ENCODE peak calls at places on chromosomes 6 and 20, in six cellular contexts. U, W, I, L, G and Y are unnamed samples.

GRCh38 chr20:19205999-19206398 is 6.4 kb upstream of the SLC24A3 start:
- DNase-seq in G (peak), I (peak), L (peak), W (peak), U (peak), Y (peak)

GRCh38 chr20:32333181-32333987 is 24.7 kb upstream of the ASXL1 start:
- DNase-seq in L (no peak), U (no peak), I (no peak), W (no peak), G (no peak), Y (no peak)

GRCh38 chr6:68728124-68728523 is 93.0 kb downstream of the ADGRB3 start:
- DNase-seq in L (no peak), I (no peak), W (no peak), U (no peak), G (no peak), Y (no peak)

GRCh38 chr20:56249244-56249955 is 868 bp downstream of the MC3R start:
- DNase-seq in G (peak), W (no peak), U (no peak), I (no peak), L (no peak), Y (no peak)

GRCh38 chr20:10478930-10479329 is 43.8 kb downstream of the SLX4IP start:
- DNase-seq in L (no peak), I (no peak), G (no peak), U (no peak), W (no peak), Y (no peak)

GRCh38 chr6:51336185-51336584 is 517.5 kb downstream of the TFAP2B start:
- DNase-seq in I (no peak), W (no peak), G (no peak), U (no peak), L (no peak), Y (no peak)

GRCh38 chr6:25637946-25638345 is 14.1 kb upstream of the SCGN start:
- DNase-seq in G (no peak), I (no peak), U (no peak), L (no peak), W (no peak), Y (no peak)

GRCh38 chr20:2302369-2302768 is 6.6 kb downstream of the TGM3 start:
- DNase-seq in W (no peak), U (no peak), L (no peak), G (no peak), I (no peak), Y (no peak)

GRCh38 chr6:414447-414846 is 22.9 kb downstream of the IRF4 start:
- DNase-seq in L (no peak), G (no peak), U (no peak), W (no peak), I (no peak), Y (no peak)

GRCh38 chr6:147095316-147095715 is 108.9 kb upstream of the STXBP5 start:
- DNase-seq in I (no peak), U (no peak), W (no peak), L (no peak), G (no peak), Y (no peak)

GRCh38 chr20:59787186-59787890 is 146.1 kb downstream of the SYCP2 start:
- DNase-seq in W (no peak), I (peak), U (no peak), L (no peak), G (no peak), Y (no peak)

GRCh38 chr6:111793711-111794111 is 79.5 kb downstream of the FYN start:
- DNase-seq in U (no peak), W (no peak), L (peak), G (peak), I (peak), Y (no peak)

GRCh38 chr6:170063431-170063830 is 227.4 kb downstream of the DLL1 start:
- DNase-seq in G (peak), I (peak), U (no peak), W (no peak), L (peak), Y (peak)

GRCh38 chr20:44403194-44404112 is 48.0 kb downstream of the HNF4A start:
- DNase-seq in L (no peak), G (no peak), W (no peak), U (no peak), I (no peak), Y (no peak)

GRCh38 chr6:18823782-18824386 is 436.7 kb downstream of the RNF144B start:
- DNase-seq in G (no peak), L (no peak), I (no peak), U (peak), W (no peak), Y (no peak)

GRCh38 chr6:169722362-169723199 is 1.7 kb downstream of the PHF10 start:
- DNase-seq in I (peak), G (peak), L (peak), W (no peak), U (no peak), Y (peak)

GRCh38 chr20:61448396-61448795 is 196.3 kb downstream of the CDH4 start:
- DNase-seq in U (no peak), L (no peak), I (no peak), G (no peak), W (no peak), Y (no peak)

GRCh38 chr20:60206259-60206658 is 248.0 kb downstream of the CDH26 start:
- DNase-seq in W (no peak), G (no peak), U (no peak), I (no peak), L (no peak), Y (no peak)

GRCh38 chr6:23656257-23656731 is 469.7 kb upstream of the NRSN1 start:
- DNase-seq in G (no peak), L (no peak), W (no peak), I (no peak), U (no peak), Y (no peak)

GRCh38 chr6:56091159-56091869 is 156.1 kb downstream of the COL21A1 start:
- DNase-seq in W (no peak), I (no peak), G (no peak), L (no peak), U (peak), Y (no peak)

GRCh38 chr6:36851149-36851614 is 11.9 kb upstream of the CPNE5 start:
- DNase-seq in G (no peak), W (peak), I (peak), L (no peak), U (no peak), Y (no peak)

GRCh38 chr6:111806561-111807497 is 66.4 kb downstream of the FYN start:
- DNase-seq in I (no peak), W (no peak), G (no peak), L (no peak), U (no peak), Y (no peak)

GRCh38 chr20:22379472-22379871 is 204.9 kb downstream of the FOXA2 start:
- DNase-seq in W (no peak), U (no peak), G (no peak), L (no peak), I (no peak), Y (no peak)

GRCh38 chr20:63538204-63539091 is 1.3 kb upstream of the PTK6 start:
- DNase-seq in I (peak), U (no peak), G (peak), W (peak), L (no peak), Y (peak)
- TF ChIP-seq CTCF in I (no peak), U (peak), G (no peak), W (no peak), L (no peak), Y (no peak)

GRCh38 chr20:49865559-49865958 is 49.8 kb downstream of the SPATA2 start:
- DNase-seq in W (no peak), I (no peak), G (no peak), U (no peak), L (no peak), Y (no peak)

GRCh38 chr20:49868538-49868937 is 46.8 kb downstream of the SPATA2 start:
- DNase-seq in U (no peak), I (no peak), W (no peak), L (peak), G (no peak), Y (no peak)

GRCh38 chr20:49867453-49868215 is 47.7 kb downstream of the SPATA2 start:
- DNase-seq in W (no peak), L (no peak), U (no peak), I (no peak), G (no peak), Y (no peak)

GRCh38 chr20:49863666-49864065 is 51.0 kb downstream of the SLC9A8 start:
- DNase-seq in L (no peak), U (no peak), G (no peak), I (no peak), W (no peak), Y (no peak)

DNA sequence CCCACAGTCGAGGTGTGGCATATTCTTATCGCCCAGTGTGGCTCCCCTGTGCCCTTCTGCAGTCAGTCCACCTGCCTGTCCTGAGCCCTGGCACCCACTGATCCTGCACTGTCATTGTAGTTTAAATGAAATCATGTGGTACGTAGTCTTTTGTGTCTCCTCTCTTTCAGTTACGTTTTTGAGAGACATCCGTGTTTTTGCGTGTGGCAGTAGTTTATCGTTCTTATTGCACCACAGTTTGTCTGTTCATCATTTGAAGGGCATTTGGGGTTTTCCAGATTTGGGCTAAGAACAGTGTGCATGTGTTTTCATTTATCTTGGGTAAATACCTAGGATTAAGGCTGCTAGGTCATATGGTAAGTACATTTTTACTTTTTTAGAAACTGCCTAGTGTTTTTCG is 49.3 kb downstream of the SPATA2 start:
- DNase-seq in L (no peak), U (no peak), W (no peak), G (no peak), I (no peak), Y (no peak)
- H3K27ac ChIP-seq in L (peak), U (no peak), W (no peak), G (no peak), I (no peak), Y (no peak)

GRCh38 chr20:17505664-17506517 is 25.3 kb downstream of the BFSP1 start:
- DNase-seq in W (no peak), I (no peak), L (no peak), U (no peak), G (no peak), Y (peak)
- H3K4me3 ChIP-seq in W (no peak), I (peak), L (peak), U (no peak), G (peak), Y (peak)

GRCh38 chr6:6219716-6220115 is 100.7 kb downstream of the F13A1 start:
- DNase-seq in G (no peak), U (no peak), L (no peak), W (no peak), I (no peak), Y (no peak)

GRCh38 chr6:6220718-6221117 is 99.7 kb downstream of the F13A1 start:
- DNase-seq in I (no peak), G (no peak), U (no peak), L (no peak), W (no peak), Y (no peak)

GRCh38 chr6:6218246-6219085 is 102.0 kb downstream of the F13A1 start:
- DNase-seq in I (no peak), G (no peak), U (no peak), W (no peak), L (no peak), Y (no peak)

GRCh38 chr6:6221829-6222535 is 98.5 kb downstream of the F13A1 start:
- DNase-seq in U (no peak), W (no peak), I (no peak), G (no peak), L (no peak), Y (no peak)

GRCh38 chr6:6217838-6218237 is 102.6 kb downstream of the F13A1 start:
- DNase-seq in L (no peak), I (no peak), U (no peak), G (no peak), W (no peak), Y (no peak)
- TF ChIP-seq CTCF in L (no peak), I (no peak), U (no peak), G (no peak), W (no peak), Y (no peak)

DNA sequence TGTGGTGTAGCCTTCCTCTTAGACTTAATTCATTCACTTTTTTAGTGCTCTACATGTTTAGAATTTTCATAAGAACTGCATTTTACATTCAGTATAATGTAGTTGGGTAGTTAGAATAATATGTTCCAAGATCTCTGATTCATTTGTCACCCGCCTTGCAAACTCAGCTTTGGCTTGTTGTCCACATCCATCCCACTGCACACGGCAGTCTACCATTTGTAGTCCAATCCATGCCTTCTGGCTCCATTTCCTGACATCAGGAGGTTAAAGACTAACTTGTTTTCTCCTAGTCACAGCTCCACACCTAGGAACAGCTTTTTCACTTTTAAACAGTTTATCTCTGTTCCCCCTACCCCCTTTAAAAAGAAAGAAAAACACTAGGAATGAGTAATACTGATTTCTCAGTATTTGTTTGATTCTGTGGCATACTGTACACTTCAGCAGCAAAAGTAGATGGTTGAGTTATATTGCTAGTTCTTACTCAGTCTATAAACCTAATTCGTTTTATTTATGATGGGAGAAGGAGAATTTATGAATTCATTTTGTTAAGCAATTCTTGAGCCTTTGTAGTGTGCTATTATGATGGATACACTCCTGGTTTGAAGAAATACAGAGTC is 180.9 kb downstream of the ARID1B start:
- DNase-seq in G (no peak), U (no peak), W (no peak), I (no peak), L (no peak), Y (no peak)
- H3K27ac ChIP-seq in G (no peak), U (no peak), W (no peak), I (no peak), L (no peak), Y (no peak)

GRCh38 chr6:144581807-144582537 is 296.8 kb downstream of the UTRN start:
- DNase-seq in U (no peak), I (no peak), G (no peak), W (no peak), L (no peak), Y (no peak)

GRCh38 chr6:144585217-144585814 is 300.2 kb downstream of the UTRN start:
- DNase-seq in I (no peak), G (no peak), L (no peak), U (peak), W (no peak), Y (no peak)

GRCh38 chr6:144580771-144581170 is 295.6 kb downstream of the UTRN start:
- DNase-seq in I (no peak), L (no peak), U (no peak), G (no peak), W (no peak), Y (no peak)

GRCh38 chr6:144583614-144583954 is 298.4 kb downstream of the UTRN start:
- DNase-seq in U (no peak), G (no peak), I (no peak), W (no peak), L (no peak), Y (no peak)

DNA sequence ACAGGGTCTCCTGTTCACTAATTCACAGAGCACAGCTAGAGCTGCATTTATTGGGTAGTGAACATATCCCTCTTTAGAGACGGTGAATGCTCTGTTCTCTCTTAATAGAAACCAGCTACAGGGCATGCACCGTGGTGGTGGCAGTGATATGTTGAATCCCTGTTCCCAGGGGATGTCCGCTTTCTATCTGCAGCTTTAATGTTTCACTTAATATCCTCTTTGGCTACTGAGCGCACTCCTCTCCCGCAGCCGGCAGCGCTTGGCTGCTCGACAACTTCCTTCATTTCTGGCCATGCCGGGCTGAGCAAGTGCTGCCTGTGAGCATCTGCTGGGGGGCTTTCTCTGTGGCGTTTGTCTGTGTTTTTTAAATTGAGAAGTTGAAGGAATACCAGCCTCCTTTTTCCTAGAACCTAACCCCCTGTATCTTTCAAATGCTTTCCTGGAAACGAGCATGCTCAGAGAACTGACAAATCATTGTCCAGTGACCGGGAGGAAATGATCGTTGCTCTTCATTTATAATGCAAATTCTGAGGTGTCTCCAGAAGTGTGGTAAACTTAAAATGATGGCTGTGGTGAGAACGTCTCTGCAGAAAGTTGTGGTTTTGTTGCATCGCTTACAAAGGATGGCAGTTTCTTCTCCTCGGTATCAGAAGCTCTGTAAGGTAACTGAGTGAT is 297.9 kb downstream of the UTRN start:
- DNase-seq in L (peak), G (peak), I (peak), W (peak), U (no peak), Y (peak)
- H3K4me3 ChIP-seq in L (peak), G (peak), I (peak), W (no peak), U (no peak), Y (peak)